ENCODE peak calls at places on chromosomes 2 and 18, in ten cellular contexts. Y is fibroblast of mammary gland; X is heart left ventricle; M is dorsolateral prefrontal cortex; U is astrocyte of the spinal cord; J is Panc1; Q is heart right ventricle; F is fibroblast of the aortic adventitia; Z is CD4-positive, alpha-beta T cell; G is neural progenitor cell. S is an unnamed sample.

GRCh38 chr18:74370163-74370562 is 54.5 kb downstream of the C18orf63 start:
- DNase-seq in G (no peak), X (no peak), U (no peak), Q (no peak), M (no peak), Z (no peak), F (no peak), J (no peak), Y (peak), S (no peak)

GRCh38 chr2:171798156-171798815 is 95.8 kb downstream of the SLC25A12 start:
- DNase-seq in Q (no peak), Y (peak), G (peak), M (no peak), J (peak), U (peak), F (peak), X (no peak), Z (no peak), S (peak)

GRCh38 chr2:232511336-232511863 is 8.8 kb upstream of the PRSS56 start:
- DNase-seq in G (no peak), J (no peak), X (peak), F (no peak), Z (no peak), U (no peak), M (no peak), Y (no peak), Q (peak), S (no peak)

GRCh38 chr18:65955747-65956146 is 204.9 kb downstream of the CDH7 start:
- DNase-seq in Z (no peak), U (no peak), J (no peak), G (no peak), Y (no peak), X (no peak), M (no peak), F (no peak), Q (no peak), S (no peak)

GRCh38 chr18:79988925-79989361 is 580 bp upstream of the TXNL4A start:
- DNase-seq in Y (peak), Q (peak), J (no peak), Z (no peak), G (peak), X (no peak), M (no peak), F (peak), U (peak), S (no peak)

GRCh38 chr2:240832205-240832727 is 12.2 kb upstream of the KIF1A start:
- DNase-seq in F (peak), G (peak), U (peak), Z (peak), Q (peak), X (peak), M (peak), J (no peak), Y (peak), S (no peak)

GRCh38 chr2:46142546-46143329 is 154.5 kb upstream of the EPAS1 start:
- DNase-seq in X (no peak), Y (no peak), U (no peak), J (no peak), Z (no peak), G (no peak), M (no peak), F (no peak), Q (no peak), S (no peak)

GRCh38 chr2:27118525-27119329 is at the start of gene CGREF1:
- DNase-seq in U (no peak), Z (no peak), X (no peak), F (no peak), G (peak), M (no peak), Q (no peak), Y (no peak), J (no peak), S (no peak)

GRCh38 chr18:77271720-77272481 is 22.3 kb downstream of the GALR1 start:
- DNase-seq in Z (no peak), Y (peak), U (peak), M (no peak), F (peak), Q (no peak), J (no peak), G (no peak), X (no peak), S (no peak)

GRCh38 chr18:34794346-34794745 is 84.2 kb downstream of the DTNA start:
- DNase-seq in Z (no peak), F (no peak), Q (no peak), M (no peak), G (peak), J (no peak), Y (no peak), X (no peak), U (no peak), S (no peak)

GRCh38 chr2:168208652-168209051 is 38.7 kb downstream of the STK39 start:
- DNase-seq in M (no peak), Z (no peak), F (no peak), G (no peak), J (no peak), U (peak), X (no peak), Q (no peak), Y (no peak), S (no peak)

GRCh38 chr2:69773201-69773600 is 31.3 kb downstream of the ANXA4 start:
- DNase-seq in G (no peak), Z (no peak), U (peak), X (no peak), J (peak), M (no peak), Y (peak), F (peak), Q (no peak), S (no peak)

GRCh38 chr2:43065036-43065435 is 161.4 kb downstream of the ZFP36L2 start:
- DNase-seq in F (no peak), U (no peak), M (peak), X (peak), G (no peak), Z (no peak), Q (no peak), Y (no peak), J (no peak), S (no peak)

GRCh38 chr2:45131587-45131986 is 122.3 kb upstream of the SIX2 start:
- DNase-seq in G (no peak), F (no peak), Z (no peak), U (peak), M (no peak), Y (peak), X (no peak), Q (no peak), J (no peak), S (no peak)

GRCh38 chr2:30652271-30652910 is 154.9 kb downstream of the CAPN13 start:
- DNase-seq in Q (no peak), G (no peak), X (no peak), U (no peak), F (no peak), M (no peak), J (no peak), Y (no peak), Z (no peak), S (no peak)

GRCh38 chr18:24819141-24819890 is 358.9 kb downstream of the HRH4 start:
- DNase-seq in U (no peak), J (no peak), F (no peak), X (no peak), M (no peak), Z (no peak), Y (no peak), Q (no peak), G (no peak), S (no peak)

GRCh38 chr2:234305846-234306245 is 191.0 kb downstream of the ARL4C start:
- DNase-seq in Y (no peak), G (no peak), Z (no peak), J (no peak), U (no peak), M (no peak), Q (no peak), X (no peak), F (peak), S (no peak)

GRCh38 chr2:240640939-240641338 is 15.7 kb downstream of the GPR35 start:
- DNase-seq in F (peak), Z (no peak), Q (no peak), J (no peak), X (no peak), G (peak), M (no peak), U (no peak), Y (peak), S (no peak)

GRCh38 chr2:48844418-48845155 is 89.1 kb upstream of the LHCGR start:
- DNase-seq in F (no peak), X (no peak), M (no peak), Z (no peak), G (no peak), U (peak), Q (no peak), Y (peak), J (no peak), S (no peak)

GRCh38 chr2:20424300-20425290 is 22.3 kb upstream of the RHOB start:
- DNase-seq in U (peak), Z (no peak), Y (peak), J (no peak), G (no peak), X (peak), M (no peak), F (peak), Q (peak), S (no peak)

GRCh38 chr2:79112269-79112668 is 8.0 kb upstream of the REG1A start:
- DNase-seq in U (no peak), F (no peak), X (no peak), Y (no peak), Q (no peak), J (no peak), Z (no peak), G (no peak), M (no peak), S (no peak)

GRCh38 chr2:131055169-131056065 is 37.8 kb downstream of the FAM168B start:
- DNase-seq in Q (no peak), F (peak), J (no peak), Y (peak), U (peak), M (no peak), G (no peak), Z (no peak), X (no peak), S (peak)

GRCh38 chr18:9856097-9856496 is 29.7 kb upstream of the TXNDC2 start:
- DNase-seq in G (no peak), F (no peak), Q (no peak), J (no peak), Y (no peak), M (no peak), U (no peak), X (no peak), Z (no peak), S (no peak)

GRCh38 chr18:28071199-28071598 is 105.7 kb downstream of the CDH2 start:
- DNase-seq in F (no peak), J (no peak), M (no peak), G (no peak), Y (no peak), X (no peak), Q (no peak), Z (no peak), U (no peak), S (no peak)

GRCh38 chr18:12657048-12657848 is 659 bp downstream of the SPIRE1 start:
- DNase-seq in Y (peak), J (no peak), M (peak), U (peak), F (peak), Z (no peak), Q (peak), X (peak), G (peak), S (no peak)

GRCh38 chr18:76875390-76876330 is 53.3 kb downstream of the ZNF236 start:
- DNase-seq in Y (peak), G (peak), U (peak), J (peak), Z (no peak), F (peak), X (no peak), M (no peak), Q (peak), S (no peak)

GRCh38 chr2:160810406-160810805 is 316.8 kb upstream of the RBMS1 start:
- DNase-seq in M (no peak), G (no peak), Z (no peak), Y (no peak), U (no peak), X (no peak), Q (no peak), F (no peak), J (no peak), S (no peak)

GRCh38 chr2:232522014-232522854 is 2.0 kb downstream of the PRSS56 start:
- DNase-seq in G (peak), Y (peak), F (no peak), X (peak), Q (peak), U (no peak), J (no peak), Z (peak), M (peak), S (no peak)

GRCh38 chr2:241391892-241392665 is 36.0 kb downstream of the FARP2 start:
- DNase-seq in Z (no peak), J (no peak), U (peak), Q (no peak), Y (peak), G (peak), M (no peak), F (peak), X (no peak), S (peak)

GRCh38 chr18:42781298-42781815 is 334.1 kb downstream of the RIT2 start:
- DNase-seq in G (peak), J (no peak), Q (no peak), M (no peak), X (no peak), U (no peak), F (no peak), Z (no peak), Y (no peak), S (no peak)
- TF ChIP-seq CTCF in G (no peak), J (no peak), Q (no peak), M (no peak), X (no peak), U (no peak), F (no peak), Z (no peak), Y (no peak), S (no peak)

DNA sequence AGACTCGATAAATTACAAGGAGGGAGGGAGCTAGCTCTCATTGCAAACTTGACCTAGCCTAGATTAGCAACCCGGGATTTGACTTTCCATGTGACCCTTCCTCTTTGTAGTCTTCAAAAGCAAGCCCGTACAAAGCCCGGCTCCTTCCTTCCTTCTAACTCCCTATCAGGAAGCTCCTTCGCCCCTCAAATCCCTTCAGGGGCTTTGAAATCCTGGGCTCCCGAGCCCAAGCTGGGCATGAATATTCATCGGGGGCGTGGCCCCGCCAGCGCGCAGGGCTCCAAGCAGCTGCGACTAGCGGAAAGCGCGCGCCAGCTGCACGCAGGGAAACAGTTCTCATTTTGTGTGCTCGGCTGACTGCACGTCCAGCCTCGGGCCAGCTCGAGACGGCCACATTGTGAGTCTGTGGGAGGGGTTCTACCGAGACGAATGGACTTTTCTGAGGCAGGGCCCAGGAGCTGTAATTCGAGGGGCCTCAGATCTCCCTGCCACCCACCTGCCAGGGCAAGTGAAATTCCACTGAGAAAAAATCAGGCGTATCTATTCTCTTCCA is 84.0 kb upstream of the PELI1 start:
- DNase-seq in J (no peak), Y (peak), U (peak), Z (peak), F (peak), G (peak), X (peak), Q (peak), M (peak), S (no peak)
- TF ChIP-seq CTCF in J (no peak), Y (no peak), U (no peak), Z (no peak), F (peak), G (no peak), X (no peak), Q (no peak), M (no peak), S (peak)

GRCh38 chr2:190929919-190930318 is 49.3 kb downstream of the GLS start:
- DNase-seq in Q (no peak), J (no peak), F (no peak), U (no peak), G (no peak), Z (no peak), X (no peak), Y (no peak), M (no peak), S (no peak)

GRCh38 chr2:190935054-190935453 is 54.4 kb downstream of the GLS start:
- DNase-seq in Z (no peak), F (no peak), G (no peak), M (no peak), Y (no peak), X (no peak), U (no peak), J (no peak), Q (no peak), S (no peak)

GRCh38 chr2:190927257-190927656 is 46.6 kb downstream of the GLS start:
- DNase-seq in G (no peak), Q (no peak), Y (no peak), U (peak), J (no peak), X (no peak), M (no peak), F (peak), Z (no peak), S (no peak)

GRCh38 chr2:190932524-190932923 is 51.9 kb downstream of the GLS start:
- DNase-seq in M (no peak), Q (no peak), Z (no peak), U (no peak), J (no peak), X (no peak), G (no peak), F (no peak), Y (no peak), S (no peak)

DNA sequence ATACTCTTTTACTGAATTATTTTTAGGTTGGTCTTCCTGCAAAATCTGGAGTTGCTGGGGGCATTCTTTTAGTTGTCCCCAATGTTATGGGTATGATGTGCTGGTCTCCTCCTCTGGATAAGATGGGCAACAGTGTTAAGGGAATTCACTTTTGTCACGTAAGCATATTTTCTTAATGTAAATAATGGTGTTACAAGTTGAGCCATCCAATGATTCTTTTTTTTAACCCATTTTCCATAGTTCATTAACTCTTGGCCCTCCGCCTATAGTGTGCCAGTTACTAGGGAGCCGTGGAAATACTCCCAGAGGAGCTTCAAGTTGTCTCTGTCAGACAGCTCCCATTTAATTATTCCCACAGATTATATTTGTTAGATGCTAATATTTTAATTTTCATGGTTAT is 49.8 kb downstream of the GLS start:
- DNase-seq in X (no peak), Y (no peak), G (no peak), J (no peak), Z (no peak), U (no peak), F (no peak), Q (no peak), M (no peak), S (no peak)
- TF ChIP-seq CTCF in X (no peak), Y (no peak), G (no peak), J (no peak), Z (no peak), U (no peak), F (no peak), Q (no peak), M (no peak), S (no peak)

DNA sequence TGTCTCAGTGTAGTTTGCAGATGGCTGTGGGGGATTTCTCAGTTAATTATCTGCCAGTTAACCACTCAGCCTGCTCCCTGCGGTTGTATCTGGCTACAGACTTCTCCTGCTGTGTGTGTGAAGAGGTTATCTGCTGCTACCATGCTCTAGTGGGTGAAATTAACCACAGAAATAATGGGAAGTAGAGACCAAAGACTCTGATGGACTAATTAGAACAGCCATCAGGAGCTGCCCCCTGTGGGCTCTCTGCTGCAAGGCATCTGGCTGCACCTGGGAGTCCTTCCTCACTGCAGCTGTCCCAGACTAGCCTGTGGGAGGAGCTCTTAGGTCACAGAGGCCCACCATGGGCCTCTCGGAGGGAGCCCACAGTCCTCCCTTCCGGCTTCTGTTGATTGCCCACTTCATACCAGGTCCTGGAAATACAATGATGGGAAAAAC is 66.6 kb downstream of the CTIF start:
- DNase-seq in M (no peak), X (no peak), G (peak), J (no peak), Z (no peak), Y (peak), U (peak), F (no peak), Q (no peak), S (no peak)
- TF ChIP-seq CTCF in M (peak), X (no peak), G (peak), J (no peak), Z (no peak), Y (peak), U (peak), F (no peak), Q (peak), S (no peak)

GRCh38 chr2:28606986-28607441 is 111.2 kb downstream of the PLB1 start:
- DNase-seq in X (no peak), M (no peak), Q (no peak), Z (no peak), G (peak), U (peak), F (no peak), Y (peak), J (no peak), S (no peak)
- TF ChIP-seq CTCF in X (peak), M (no peak), Q (no peak), Z (no peak), G (peak), U (peak), F (peak), Y (peak), J (no peak), S (peak)

GRCh38 chr2:122368576-122369243 is 613.3 kb downstream of the TSN start:
- DNase-seq in M (no peak), X (no peak), F (no peak), U (no peak), Y (no peak), Z (no peak), Q (no peak), J (no peak), G (no peak), S (no peak)
- TF ChIP-seq CTCF in M (no peak), X (no peak), F (no peak), U (no peak), Y (no peak), Z (no peak), Q (no peak), J (no peak), G (peak), S (no peak)

DNA sequence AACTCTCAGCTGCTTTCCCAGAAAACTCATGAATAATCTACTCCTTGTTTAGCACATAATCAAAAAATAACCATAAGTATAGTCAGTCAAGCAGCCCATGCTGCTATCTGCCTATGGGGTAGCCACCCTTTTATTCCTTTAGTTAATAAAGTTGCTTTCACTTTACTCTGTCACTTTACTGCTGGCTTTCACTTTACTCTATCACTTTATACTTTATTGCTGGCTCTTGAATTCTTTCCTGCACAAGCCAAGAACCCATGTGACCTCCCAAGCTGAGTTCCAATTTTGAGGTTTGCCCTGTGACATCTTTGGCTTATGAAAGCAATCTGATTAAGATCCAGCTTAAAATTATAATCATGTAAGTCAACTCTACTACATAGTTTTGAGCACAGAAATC is 288.1 kb downstream of the PDE11A start:
- DNase-seq in Z (no peak), U (peak), F (peak), J (no peak), Y (peak), X (no peak), M (no peak), Q (no peak), G (no peak), S (peak)
- TF ChIP-seq CTCF in Z (no peak), U (no peak), F (no peak), J (no peak), Y (no peak), X (no peak), M (no peak), Q (no peak), G (no peak), S (no peak)